ENCODE peak calls at places on chromosomes 6 and 20, in six cellular contexts. V is Karpas-422, S is psoas muscle, A is H9, L is neuronal stem cell, J is breast epithelium. I is an unnamed sample.

GRCh38 chr6:4728436-4728769 is 47.8 kb upstream of the CDYL start:
- DNase-seq in V (no peak), S (no peak), A (no peak), L (no peak), J (no peak), I (no peak)

GRCh38 chr6:16278048-16278724 is 39.8 kb downstream of the GMPR start:
- DNase-seq in V (no peak), S (peak), A (no peak), L (no peak), J (no peak), I (no peak)

GRCh38 chr6:14713966-14714631 is 531.8 kb upstream of the JARID2 start:
- DNase-seq in V (no peak), S (no peak), A (no peak), L (no peak), J (no peak), I (no peak)

GRCh38 chr6:48426636-48427035 is 315.6 kb upstream of the PTCHD4 start:
- DNase-seq in V (no peak), S (no peak), A (no peak), L (no peak), J (no peak), I (no peak)

GRCh38 chr6:28982476-28983266 is 22.4 kb downstream of the ZNF311 start:
- DNase-seq in V (peak), S (no peak), A (no peak), L (peak), J (no peak), I (peak)

GRCh38 chr6:143941852-143942627 is 66.0 kb downstream of the PLAGL1 start:
- DNase-seq in V (peak), S (peak), A (peak), L (peak), J (no peak), I (peak)

GRCh38 chr20:47125553-47126373 is 230.7 kb downstream of the ZMYND8 start:
- DNase-seq in V (no peak), S (no peak), A (peak), L (peak), J (no peak), I (peak)

GRCh38 chr6:4568138-4568537 is 208.1 kb upstream of the CDYL start:
- DNase-seq in V (no peak), S (no peak), A (no peak), L (no peak), J (no peak), I (no peak)

GRCh38 chr20:58889334-58890072 is 37.0 kb downstream of the GNAS start:
- DNase-seq in V (no peak), S (no peak), A (no peak), L (no peak), J (no peak), I (peak)

GRCh38 chr6:28357036-28357435 is 7.3 kb downstream of the ZKSCAN3 start:
- DNase-seq in V (no peak), S (no peak), A (no peak), L (no peak), J (no peak), I (no peak)

GRCh38 chr6:161316531-161316930 is 42.7 kb upstream of the AGPAT4 start:
- DNase-seq in V (no peak), S (no peak), A (no peak), L (no peak), J (no peak), I (no peak)

GRCh38 chr6:26553739-26554668 is 15.8 kb downstream of the HMGN4 start:
- DNase-seq in V (peak), S (peak), A (peak), L (peak), J (no peak), I (peak)

GRCh38 chr6:93746892-93747291 is 327.5 kb upstream of the EPHA7 start:
- DNase-seq in V (no peak), S (no peak), A (no peak), L (no peak), J (no peak), I (peak)

GRCh38 chr20:56522311-56522710 is 2.2 kb upstream of the FAM209A start:
- DNase-seq in V (no peak), S (no peak), A (no peak), L (no peak), J (no peak), I (no peak)

GRCh38 chr6:13453771-13454251 is 33.6 kb downstream of the GFOD1 start:
- DNase-seq in V (no peak), S (no peak), A (no peak), L (no peak), J (no peak), I (no peak)

GRCh38 chr6:25084508-25084833 is 148.7 kb upstream of the RIPOR2 start:
- DNase-seq in V (no peak), S (no peak), A (no peak), L (no peak), J (no peak), I (no peak)

GRCh38 chr6:2794171-2794730 is 29.1 kb downstream of the WRNIP1 start:
- DNase-seq in V (no peak), S (no peak), A (no peak), L (no peak), J (no peak), I (no peak)

GRCh38 chr20:1323830-1324597 is 4.9 kb downstream of the SDCBP2 start:
- DNase-seq in V (no peak), S (no peak), A (no peak), L (no peak), J (no peak), I (no peak)

GRCh38 chr6:56220078-56220477 is 27.3 kb downstream of the COL21A1 start:
- DNase-seq in V (no peak), S (no peak), A (no peak), L (no peak), J (no peak), I (no peak)

GRCh38 chr20:46545077-46545826 is 5.2 kb downstream of the OCSTAMP start:
- DNase-seq in V (no peak), S (no peak), A (no peak), L (no peak), J (no peak), I (no peak)

GRCh38 chr20:52201395-52201794 is 9.8 kb upstream of the ZFP64 start:
- DNase-seq in V (no peak), S (no peak), A (no peak), L (no peak), J (no peak), I (no peak)

GRCh38 chr6:97626586-97627441 is 343.8 kb upstream of the MMS22L start:
- DNase-seq in V (no peak), S (no peak), A (no peak), L (peak), J (no peak), I (peak)

GRCh38 chr6:76435174-76435573 is 362.7 kb upstream of the IMPG1 start:
- DNase-seq in V (no peak), S (no peak), A (no peak), L (no peak), J (no peak), I (no peak)

GRCh38 chr20:33180169-33180568 is 12.2 kb downstream of the BPIFA2 start:
- DNase-seq in V (no peak), S (no peak), A (no peak), L (no peak), J (no peak), I (no peak)

GRCh38 chr20:33176101-33176500 is 8.1 kb downstream of the BPIFA2 start:
- DNase-seq in V (no peak), S (no peak), A (no peak), L (no peak), J (no peak), I (peak)

GRCh38 chr20:33178726-33179125 is 10.8 kb downstream of the BPIFA2 start:
- DNase-seq in V (no peak), S (no peak), A (peak), L (no peak), J (no peak), I (peak)

GRCh38 chr20:33175123-33175522 is 7.2 kb downstream of the BPIFA2 start:
- DNase-seq in V (no peak), S (no peak), A (no peak), L (no peak), J (no peak), I (no peak)

DNA sequence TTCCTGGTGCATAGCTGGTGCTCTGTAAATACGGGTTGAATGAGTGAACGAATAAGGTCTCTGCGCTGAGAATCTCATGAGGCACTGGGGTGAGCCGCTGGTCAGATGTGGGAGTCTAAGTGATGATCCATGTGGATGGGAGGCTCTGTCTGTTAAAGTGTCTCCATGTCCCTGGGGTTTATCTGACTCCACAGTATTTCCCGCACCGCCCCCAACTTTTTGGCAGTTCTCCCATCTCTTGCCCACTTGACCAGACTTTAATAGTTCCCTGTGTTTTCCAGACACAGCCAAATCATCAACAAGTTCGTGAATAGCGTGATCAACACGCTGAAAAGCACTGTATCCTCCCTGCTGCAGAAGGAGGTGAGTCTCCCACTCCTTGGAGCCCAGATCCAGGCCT is 9.9 kb downstream of the BPIFA2 start:
- DNase-seq in V (no peak), S (no peak), A (no peak), L (no peak), J (no peak), I (no peak)
- H3K27ac ChIP-seq in V (no peak), S (no peak), A (no peak), L (no peak), J (no peak), I (no peak)

GRCh38 chr6:162963861-162964260 is 236.1 kb downstream of the PACRG start:
- DNase-seq in V (no peak), S (no peak), A (no peak), L (no peak), J (no peak), I (no peak)
- H3K27ac ChIP-seq in V (no peak), S (no peak), A (no peak), L (no peak), J (no peak), I (no peak)

GRCh38 chr6:35058041-35058675 is 83.0 kb downstream of the TCP11 start:
- DNase-seq in V (no peak), S (no peak), A (no peak), L (peak), J (no peak), I (peak)
- H3K27ac ChIP-seq in V (no peak), S (no peak), A (no peak), L (no peak), J (no peak), I (no peak)

GRCh38 chr20:50447102-50447804 is 62.9 kb upstream of the PTPN1 start:
- DNase-seq in V (no peak), S (no peak), A (no peak), L (no peak), J (no peak), I (no peak)
- H3K27ac ChIP-seq in V (no peak), S (no peak), A (no peak), L (no peak), J (no peak), I (no peak)

GRCh38 chr6:53679446-53679933 is 13.9 kb upstream of the KLHL31 start:
- DNase-seq in V (peak), S (no peak), A (peak), L (no peak), J (no peak), I (no peak)
- H3K27ac ChIP-seq in V (no peak), S (peak), A (no peak), L (no peak), J (no peak), I (no peak)

DNA sequence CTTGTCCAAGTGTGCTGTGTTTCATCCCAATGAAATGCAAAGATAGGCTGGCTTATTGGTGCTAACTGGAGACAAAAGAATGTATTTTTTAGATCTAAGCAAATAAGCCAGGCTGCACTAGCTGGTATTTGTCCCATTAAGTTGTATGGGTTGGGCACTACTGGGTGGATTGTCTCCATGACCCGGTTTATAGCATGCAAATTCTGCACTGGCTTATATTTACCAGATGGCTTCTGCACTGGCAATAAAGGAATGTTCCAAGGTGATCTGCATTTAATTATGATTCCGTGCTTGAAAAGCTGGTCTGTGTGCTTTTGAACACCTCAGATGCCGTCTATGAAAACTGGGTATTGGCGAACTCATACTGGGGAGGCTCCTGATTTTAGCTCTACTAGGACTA is 61.4 kb upstream of the MOCS1 start:
- DNase-seq in V (no peak), S (no peak), A (no peak), L (no peak), J (no peak), I (no peak)
- H3K27ac ChIP-seq in V (no peak), S (no peak), A (no peak), L (no peak), J (no peak), I (no peak)

I was measured in neural progenitor cell.